ENCODE peak calls at places on chromosomes 12 and 14, in five cellular contexts. One of them, this sample, is unnamed.

GRCh38 chr12:106481246-106481645 is 101.6 kb upstream of the RFX4 start:
- DNase-seq in GM23338: no peak
- DNase-seq in left lung: no peak
- DNase-seq in CD8-positive, alpha-beta T cell: no peak
- DNase-seq in body of pancreas: no peak
- DNase-seq in this sample: no peak

GRCh38 chr14:77910506-77910905 is 110.6 kb downstream of the ADCK1 start:
- DNase-seq in CD8-positive, alpha-beta T cell: no peak
- DNase-seq in left lung: no peak
- DNase-seq in GM23338: no peak
- DNase-seq in body of pancreas: no peak
- DNase-seq in this sample: no peak

GRCh38 chr12:123034865-123035264 is 54.4 kb downstream of the ARL6IP4 start:
- DNase-seq in body of pancreas: no peak
- DNase-seq in CD8-positive, alpha-beta T cell: no peak
- DNase-seq in left lung: no peak
- DNase-seq in GM23338: no peak
- DNase-seq in this sample: peak; percentile 34

GRCh38 chr12:100215209-100215608 is 14.6 kb downstream of the ACTR6 start:
- DNase-seq in CD8-positive, alpha-beta T cell: no peak
- DNase-seq in body of pancreas: no peak
- DNase-seq in left lung: no peak
- DNase-seq in GM23338: no peak
- DNase-seq in this sample: peak; percentile 26

GRCh38 chr12:112122823-112123690 is 2.3 kb upstream of the TRAFD1 start:
- DNase-seq in left lung: no peak
- DNase-seq in GM23338: no peak
- DNase-seq in CD8-positive, alpha-beta T cell: no peak
- DNase-seq in body of pancreas: no peak
- DNase-seq in this sample: peak; percentile 73

GRCh38 chr14:55097894-55098560 is 31.0 kb upstream of the LGALS3 start:
- DNase-seq in GM23338: no peak
- DNase-seq in left lung: peak; percentile 77
- DNase-seq in CD8-positive, alpha-beta T cell: peak; percentile 22
- DNase-seq in body of pancreas: no peak
- DNase-seq in this sample: no peak

GRCh38 chr12:51187370-51187987 is 14.5 kb upstream of the TFCP2 start:
- DNase-seq in GM23338: no peak
- DNase-seq in left lung: no peak
- DNase-seq in body of pancreas: no peak
- DNase-seq in CD8-positive, alpha-beta T cell: no peak
- DNase-seq in this sample: no peak

GRCh38 chr12:102933168-102933567 is 16.1 kb upstream of the PAH start:
- DNase-seq in GM23338: no peak
- DNase-seq in body of pancreas: no peak
- DNase-seq in CD8-positive, alpha-beta T cell: no peak
- DNase-seq in left lung: no peak
- DNase-seq in this sample: no peak

GRCh38 chr12:88391556-88391955 is 188.7 kb downstream of the KITLG start:
- DNase-seq in CD8-positive, alpha-beta T cell: no peak
- DNase-seq in GM23338: no peak
- DNase-seq in left lung: no peak
- DNase-seq in body of pancreas: no peak
- DNase-seq in this sample: peak; percentile 94

GRCh38 chr14:55356913-55357312 is 54.7 kb downstream of the ATG14 start:
- DNase-seq in CD8-positive, alpha-beta T cell: no peak
- DNase-seq in left lung: no peak
- DNase-seq in GM23338: no peak
- DNase-seq in body of pancreas: no peak
- DNase-seq in this sample: no peak

GRCh38 chr14:102015045-102015685 is 50.8 kb downstream of the DYNC1H1 start:
- DNase-seq in GM23338: no peak
- DNase-seq in left lung: no peak
- DNase-seq in CD8-positive, alpha-beta T cell: no peak
- DNase-seq in body of pancreas: no peak
- DNase-seq in this sample: no peak

GRCh38 chr14:42884100-42884499 is 1277.4 kb downstream of the LRFN5 start:
- DNase-seq in GM23338: no peak
- DNase-seq in CD8-positive, alpha-beta T cell: no peak
- DNase-seq in left lung: no peak
- DNase-seq in body of pancreas: no peak
- DNase-seq in this sample: peak; percentile 90

GRCh38 chr14:93804654-93805053 is 16.4 kb upstream of the PRIMA1 start:
- DNase-seq in body of pancreas: no peak
- DNase-seq in GM23338: peak; percentile 74
- DNase-seq in left lung: no peak
- DNase-seq in CD8-positive, alpha-beta T cell: no peak
- DNase-seq in this sample: no peak

GRCh38 chr14:71726639-71727085 is 205.6 kb upstream of the RGS6 start:
- DNase-seq in body of pancreas: no peak
- DNase-seq in CD8-positive, alpha-beta T cell: no peak
- DNase-seq in left lung: peak; percentile 64
- DNase-seq in GM23338: no peak
- DNase-seq in this sample: no peak

GRCh38 chr14:74954232-74954946 is 1.0 kb downstream of the PGF start:
- DNase-seq in left lung: no peak
- DNase-seq in CD8-positive, alpha-beta T cell: no peak
- DNase-seq in GM23338: no peak
- DNase-seq in body of pancreas: peak; percentile 46
- DNase-seq in this sample: no peak

GRCh38 chr12:91910871-91911388 is 234.7 kb downstream of the BTG1 start:
- DNase-seq in GM23338: peak; percentile 3
- DNase-seq in left lung: no peak
- DNase-seq in body of pancreas: no peak
- DNase-seq in CD8-positive, alpha-beta T cell: no peak
- DNase-seq in this sample: no peak

DNA sequence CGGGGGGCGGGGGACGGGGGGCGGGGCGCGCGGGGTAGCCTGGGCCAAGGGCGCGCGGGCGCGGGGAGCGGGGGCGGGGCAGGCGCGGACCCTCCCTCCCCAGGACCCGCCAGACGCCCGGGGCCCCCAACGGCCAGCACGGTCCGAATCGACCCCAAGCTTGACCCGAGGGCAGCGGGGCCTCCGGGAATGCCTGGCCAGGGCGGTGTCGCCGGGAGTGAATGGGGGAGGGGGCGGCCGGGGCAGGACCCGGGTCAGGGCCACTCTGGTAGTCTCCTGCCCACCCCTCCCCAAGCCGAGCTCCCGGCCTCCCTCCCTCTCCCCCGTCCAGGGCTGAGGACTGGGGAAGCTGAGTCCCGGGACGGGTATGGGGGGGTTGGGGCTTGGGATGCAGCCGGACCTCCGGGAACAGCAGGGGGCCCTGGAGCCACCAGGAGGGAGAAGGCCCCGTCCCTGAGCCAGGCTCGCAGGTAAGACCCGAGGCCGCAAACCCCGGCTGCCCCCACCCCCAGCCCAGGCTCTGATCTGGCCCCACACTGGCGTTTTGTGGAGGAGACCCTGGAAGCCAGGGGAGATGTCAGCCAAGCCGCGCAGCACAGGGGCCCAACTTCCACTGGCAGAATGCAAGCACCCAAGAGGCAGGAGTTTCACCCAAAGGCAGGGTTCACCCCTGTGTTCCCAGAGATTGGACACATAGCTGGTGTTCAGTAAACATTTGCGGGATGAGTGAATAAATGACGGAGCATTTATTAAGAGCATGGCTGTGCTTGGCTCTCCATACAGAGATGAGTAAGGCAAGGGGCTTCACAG is 555 bp upstream of the GALNT9 start:
- DNase-seq in left lung: no peak
- DNase-seq in body of pancreas: no peak
- DNase-seq in GM23338: peak; percentile 32
- DNase-seq in CD8-positive, alpha-beta T cell: no peak
- DNase-seq in this sample: no peak
- H3K4me3 ChIP-seq in left lung: no peak overlapping the region
- H3K4me3 ChIP-seq in body of pancreas: no peak overlapping the region
- H3K4me3 ChIP-seq in GM23338: peak overlapping the region; percentile 48
- H3K4me3 ChIP-seq in CD8-positive, alpha-beta T cell: no peak overlapping the region
- H3K4me3 ChIP-seq in this sample: no peak overlapping the region

GRCh38 chr14:65959563-65960024 is 526.6 kb upstream of the CCDC196 start:
- DNase-seq in body of pancreas: no peak
- DNase-seq in CD8-positive, alpha-beta T cell: no peak
- DNase-seq in left lung: no peak
- DNase-seq in GM23338: no peak
- DNase-seq in this sample: no peak

GRCh38 chr14:65961004-65961403 is 525.2 kb upstream of the CCDC196 start:
- DNase-seq in body of pancreas: peak; percentile 20
- DNase-seq in GM23338: peak; percentile 87
- DNase-seq in CD8-positive, alpha-beta T cell: peak; percentile 70
- DNase-seq in left lung: no peak
- DNase-seq in this sample: peak; percentile 63

GRCh38 chr14:65954915-65955314 is 531.3 kb upstream of the CCDC196 start:
- DNase-seq in body of pancreas: no peak
- DNase-seq in GM23338: no peak
- DNase-seq in left lung: no peak
- DNase-seq in CD8-positive, alpha-beta T cell: no peak
- DNase-seq in this sample: no peak

GRCh38 chr14:65957631-65958205 is 528.5 kb upstream of the CCDC196 start:
- DNase-seq in GM23338: peak; percentile 34
- DNase-seq in body of pancreas: no peak
- DNase-seq in left lung: no peak
- DNase-seq in CD8-positive, alpha-beta T cell: no peak
- DNase-seq in this sample: no peak

DNA sequence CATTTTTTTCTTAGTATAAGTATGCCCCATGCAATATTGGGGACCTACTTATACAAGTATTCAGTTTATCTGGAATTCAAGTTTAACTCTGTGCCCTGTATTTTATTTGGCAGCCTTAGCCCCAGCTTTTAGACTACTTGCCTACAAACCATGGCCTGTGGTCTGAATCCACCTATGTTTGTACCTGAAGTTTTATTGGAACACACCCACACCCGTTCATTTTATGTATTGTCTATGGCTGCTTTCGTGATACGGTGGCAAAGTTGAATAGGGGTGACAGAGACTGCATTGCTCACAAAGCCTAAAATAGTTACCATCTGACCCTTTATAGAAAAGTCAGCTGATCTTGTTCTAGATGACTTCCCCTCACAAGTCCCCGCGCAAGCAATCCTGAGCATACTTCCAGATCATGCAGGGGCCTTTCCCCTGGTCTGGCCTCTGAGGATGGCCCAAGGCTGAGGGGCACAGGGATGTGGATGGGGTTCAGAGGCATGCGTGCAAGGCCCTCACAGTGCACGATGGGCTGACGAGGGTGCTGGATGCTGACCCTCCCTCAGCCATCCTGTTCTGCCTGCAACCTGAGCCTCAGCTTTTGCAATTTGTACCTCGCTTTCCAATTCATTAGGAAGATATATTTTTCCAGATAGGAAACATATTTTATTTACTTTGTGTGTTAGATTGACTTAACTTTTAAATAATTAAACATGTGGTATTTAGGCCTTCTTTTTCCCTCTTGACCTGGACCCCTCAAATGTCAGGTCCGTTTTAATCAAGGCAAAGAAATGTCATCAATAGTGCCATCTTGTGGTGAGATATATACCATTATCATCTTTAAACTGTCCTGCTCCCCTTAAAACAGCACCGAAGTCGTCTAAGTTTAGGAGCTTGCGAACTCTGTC is 527.3 kb upstream of the CCDC196 start:
- DNase-seq in GM23338: peak; percentile 80
- DNase-seq in body of pancreas: no peak
- DNase-seq in left lung: no peak
- DNase-seq in CD8-positive, alpha-beta T cell: no peak
- DNase-seq in this sample: peak; percentile 56
- TF ChIP-seq CTCF in GM23338: peak; percentile 66
- TF ChIP-seq CTCF in body of pancreas: peak; percentile 51
- TF ChIP-seq CTCF in left lung: peak; percentile 47
- TF ChIP-seq CTCF in CD8-positive, alpha-beta T cell: peak; percentile 83
- TF ChIP-seq CTCF in this sample: peak; percentile 38

DNA sequence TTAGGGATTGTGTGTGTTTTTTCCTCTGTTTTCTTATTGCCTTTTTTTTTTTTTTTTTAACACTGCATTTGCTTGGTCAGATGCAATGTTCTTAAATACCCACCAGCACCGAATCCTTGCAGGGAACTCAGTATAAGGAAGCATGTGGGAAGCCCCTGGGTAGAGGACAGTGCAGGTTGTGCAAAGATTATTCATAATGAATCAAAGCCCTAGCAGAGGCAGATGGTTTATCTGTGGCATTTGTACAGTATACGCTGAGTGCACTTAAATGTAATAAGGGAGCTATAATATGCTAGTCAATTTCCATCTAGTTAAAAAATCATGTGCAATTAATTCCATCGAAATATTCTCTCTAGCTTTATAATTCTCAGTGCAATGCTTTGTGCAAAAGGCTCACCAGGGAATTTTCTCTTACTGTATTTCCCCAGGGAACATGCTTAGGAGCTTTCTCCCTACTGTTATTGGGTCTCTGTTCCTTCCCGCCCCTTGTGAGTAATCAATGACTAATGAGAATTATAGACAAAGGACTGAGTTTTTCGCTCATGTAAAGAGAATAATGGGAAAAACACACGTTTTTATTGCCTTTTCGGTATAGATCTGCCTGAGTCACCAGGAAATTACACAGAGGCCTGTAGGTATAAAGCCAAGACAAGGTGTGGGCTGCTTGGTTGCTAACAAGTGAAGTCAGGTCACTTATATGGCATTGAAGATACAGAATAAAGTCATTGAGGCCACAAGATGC is 1214.3 kb upstream of the TMEM132C start:
- DNase-seq in GM23338: no peak
- DNase-seq in body of pancreas: no peak
- DNase-seq in CD8-positive, alpha-beta T cell: no peak
- DNase-seq in left lung: no peak
- DNase-seq in this sample: peak; percentile 73
- H3K4me3 ChIP-seq in GM23338: no peak overlapping the region
- H3K4me3 ChIP-seq in body of pancreas: no peak overlapping the region
- H3K4me3 ChIP-seq in CD8-positive, alpha-beta T cell: no peak overlapping the region
- H3K4me3 ChIP-seq in left lung: no peak overlapping the region
- H3K4me3 ChIP-seq in this sample: no peak overlapping the region

DNA sequence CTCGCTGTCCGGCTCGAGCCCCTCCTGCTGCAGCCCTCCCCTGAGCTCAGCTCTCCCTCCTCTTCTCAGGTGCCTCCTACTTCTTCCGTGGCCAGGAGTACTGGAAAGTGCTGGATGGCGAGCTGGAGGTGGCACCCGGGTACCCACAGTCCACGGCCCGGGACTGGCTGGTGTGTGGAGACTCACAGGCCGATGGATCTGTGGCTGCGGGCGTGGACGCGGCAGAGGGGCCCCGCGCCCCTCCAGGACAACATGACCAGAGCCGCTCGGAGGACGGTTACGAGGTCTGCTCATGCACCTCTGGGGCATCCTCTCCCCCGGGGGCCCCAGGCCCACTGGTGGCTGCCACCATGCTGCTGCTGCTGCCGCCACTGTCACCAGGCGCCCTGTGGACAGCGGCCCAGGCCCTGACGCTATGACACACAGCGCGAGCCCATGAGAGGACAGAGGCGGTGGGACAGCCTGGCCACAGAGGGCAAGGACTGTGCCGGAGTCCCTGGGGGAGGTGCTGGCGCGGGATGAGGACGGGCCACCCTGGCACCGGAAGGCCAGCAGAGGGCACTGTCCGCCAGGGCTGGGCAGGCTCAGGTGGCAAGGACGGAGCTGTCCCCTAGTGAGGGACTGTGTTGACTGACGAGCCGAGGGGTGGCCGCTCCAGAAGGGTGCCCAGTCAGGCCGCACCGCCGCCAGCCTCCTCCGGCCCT is 22.8 kb downstream of the MMP17 start:
- DNase-seq in CD8-positive, alpha-beta T cell: no peak
- DNase-seq in left lung: no peak
- DNase-seq in GM23338: no peak
- DNase-seq in body of pancreas: peak; percentile 73
- DNase-seq in this sample: no peak
- TF ChIP-seq CTCF in CD8-positive, alpha-beta T cell: no peak
- TF ChIP-seq CTCF in left lung: peak; percentile 48
- TF ChIP-seq CTCF in GM23338: no peak
- TF ChIP-seq CTCF in body of pancreas: peak; percentile 72
- TF ChIP-seq CTCF in this sample: peak; percentile 45